ENCODE peak calls at places on chromosomes 11 and 22, in six cellular contexts. One of them, this sample, is unnamed.

GRCh38 chr11:7252683-7253213 is 1.0 kb downstream of the SYT9 start:
- DNase-seq in activated CD8-positive, alpha-beta T cell treated with anti-CD3 and anti-CD28 coated beads for 36 hours: no peak
- DNase-seq in GM06990: no peak
- DNase-seq in body of pancreas: no peak
- DNase-seq in SK-N-SH: no peak
- DNase-seq in fibroblast of mammary gland: no peak
- DNase-seq in this sample: peak; percentile 20

GRCh38 chr11:16412525-16413194 is 56.3 kb upstream of the SOX6 start:
- DNase-seq in fibroblast of mammary gland: no peak
- DNase-seq in body of pancreas: no peak
- DNase-seq in SK-N-SH: no peak
- DNase-seq in GM06990: peak; percentile 18
- DNase-seq in activated CD8-positive, alpha-beta T cell treated with anti-CD3 and anti-CD28 coated beads for 36 hours: no peak
- DNase-seq in this sample: peak; percentile 8

GRCh38 chr11:2995893-2996554 is 3.9 kb upstream of the NAP1L4 start:
- DNase-seq in activated CD8-positive, alpha-beta T cell treated with anti-CD3 and anti-CD28 coated beads for 36 hours: no peak
- DNase-seq in GM06990: no peak
- DNase-seq in fibroblast of mammary gland: no peak
- DNase-seq in SK-N-SH: no peak
- DNase-seq in body of pancreas: no peak
- DNase-seq in this sample: no peak

GRCh38 chr11:67006029-67006884 is 16.7 kb upstream of the SYT12 start:
- DNase-seq in GM06990: no peak
- DNase-seq in fibroblast of mammary gland: peak; percentile 52
- DNase-seq in SK-N-SH: peak; percentile 61
- DNase-seq in body of pancreas: peak; percentile 25
- DNase-seq in activated CD8-positive, alpha-beta T cell treated with anti-CD3 and anti-CD28 coated beads for 36 hours: peak; percentile 58
- DNase-seq in this sample: no peak

GRCh38 chr22:31691408-31691807 is 29.4 kb upstream of the PISD start:
- DNase-seq in fibroblast of mammary gland: no peak
- DNase-seq in body of pancreas: no peak
- DNase-seq in GM06990: no peak
- DNase-seq in activated CD8-positive, alpha-beta T cell treated with anti-CD3 and anti-CD28 coated beads for 36 hours: no peak
- DNase-seq in SK-N-SH: no peak
- DNase-seq in this sample: no peak

GRCh38 chr22:29348956-29349355 is 33.5 kb upstream of the RASL10A start:
- DNase-seq in activated CD8-positive, alpha-beta T cell treated with anti-CD3 and anti-CD28 coated beads for 36 hours: no peak
- DNase-seq in GM06990: no peak
- DNase-seq in fibroblast of mammary gland: no peak
- DNase-seq in body of pancreas: no peak
- DNase-seq in SK-N-SH: no peak
- DNase-seq in this sample: no peak

GRCh38 chr11:73323464-73323863 is 15.4 kb downstream of the ARHGEF17 start:
- DNase-seq in GM06990: no peak
- DNase-seq in fibroblast of mammary gland: peak; percentile 61
- DNase-seq in activated CD8-positive, alpha-beta T cell treated with anti-CD3 and anti-CD28 coated beads for 36 hours: no peak
- DNase-seq in SK-N-SH: peak; percentile 54
- DNase-seq in body of pancreas: peak; percentile 55
- DNase-seq in this sample: no peak

GRCh38 chr11:69373251-69373635 is 79.3 kb downstream of the MYEOV start:
- DNase-seq in body of pancreas: no peak
- DNase-seq in fibroblast of mammary gland: no peak
- DNase-seq in GM06990: no peak
- DNase-seq in SK-N-SH: no peak
- DNase-seq in activated CD8-positive, alpha-beta T cell treated with anti-CD3 and anti-CD28 coated beads for 36 hours: no peak
- DNase-seq in this sample: no peak

GRCh38 chr11:86486261-86487030 is 111.8 kb downstream of the CCDC81 start:
- DNase-seq in body of pancreas: no peak
- DNase-seq in fibroblast of mammary gland: no peak
- DNase-seq in activated CD8-positive, alpha-beta T cell treated with anti-CD3 and anti-CD28 coated beads for 36 hours: peak; percentile 23
- DNase-seq in GM06990: peak; percentile 18
- DNase-seq in SK-N-SH: no peak
- DNase-seq in this sample: no peak

GRCh38 chr11:2289859-2290258 is 11.9 kb downstream of the C11orf21 start:
- DNase-seq in fibroblast of mammary gland: no peak
- DNase-seq in SK-N-SH: no peak
- DNase-seq in GM06990: no peak
- DNase-seq in activated CD8-positive, alpha-beta T cell treated with anti-CD3 and anti-CD28 coated beads for 36 hours: no peak
- DNase-seq in body of pancreas: peak; percentile 0
- DNase-seq in this sample: no peak

GRCh38 chr11:34169664-34170063 is 64.2 kb downstream of the NAT10 start:
- DNase-seq in activated CD8-positive, alpha-beta T cell treated with anti-CD3 and anti-CD28 coated beads for 36 hours: no peak
- DNase-seq in fibroblast of mammary gland: no peak
- DNase-seq in body of pancreas: no peak
- DNase-seq in GM06990: no peak
- DNase-seq in SK-N-SH: no peak
- DNase-seq in this sample: no peak

GRCh38 chr22:32904044-32904443 is 102.5 kb downstream of the TIMP3 start:
- DNase-seq in GM06990: no peak
- DNase-seq in activated CD8-positive, alpha-beta T cell treated with anti-CD3 and anti-CD28 coated beads for 36 hours: peak; percentile 41
- DNase-seq in SK-N-SH: peak; percentile 60
- DNase-seq in body of pancreas: peak; percentile 22
- DNase-seq in fibroblast of mammary gland: peak; percentile 44
- DNase-seq in this sample: no peak

GRCh38 chr22:33600595-33600994 is 319.7 kb downstream of the LARGE1 start:
- DNase-seq in body of pancreas: no peak
- DNase-seq in fibroblast of mammary gland: no peak
- DNase-seq in activated CD8-positive, alpha-beta T cell treated with anti-CD3 and anti-CD28 coated beads for 36 hours: no peak
- DNase-seq in SK-N-SH: no peak
- DNase-seq in GM06990: no peak
- DNase-seq in this sample: no peak

GRCh38 chr11:34910817-34911216 is 5.4 kb downstream of the APIP start:
- DNase-seq in activated CD8-positive, alpha-beta T cell treated with anti-CD3 and anti-CD28 coated beads for 36 hours: no peak
- DNase-seq in fibroblast of mammary gland: no peak
- DNase-seq in GM06990: peak; percentile 14
- DNase-seq in SK-N-SH: no peak
- DNase-seq in body of pancreas: peak; percentile 11
- DNase-seq in this sample: no peak

GRCh38 chr11:33530824-33531223 is 169.8 kb downstream of the C11orf91 start:
- DNase-seq in activated CD8-positive, alpha-beta T cell treated with anti-CD3 and anti-CD28 coated beads for 36 hours: no peak
- DNase-seq in GM06990: no peak
- DNase-seq in body of pancreas: no peak
- DNase-seq in fibroblast of mammary gland: peak; percentile 87
- DNase-seq in SK-N-SH: no peak
- DNase-seq in this sample: no peak

GRCh38 chr11:73189723-73190556 is 28.1 kb upstream of the P2RY2 start:
- DNase-seq in fibroblast of mammary gland: no peak
- DNase-seq in activated CD8-positive, alpha-beta T cell treated with anti-CD3 and anti-CD28 coated beads for 36 hours: no peak
- DNase-seq in GM06990: no peak
- DNase-seq in SK-N-SH: no peak
- DNase-seq in body of pancreas: no peak
- DNase-seq in this sample: no peak

GRCh38 chr11:119880873-119881272 is 151.9 kb upstream of the NECTIN1 start:
- DNase-seq in GM06990: no peak
- DNase-seq in fibroblast of mammary gland: no peak
- DNase-seq in body of pancreas: no peak
- DNase-seq in activated CD8-positive, alpha-beta T cell treated with anti-CD3 and anti-CD28 coated beads for 36 hours: no peak
- DNase-seq in SK-N-SH: no peak
- DNase-seq in this sample: no peak

GRCh38 chr22:23062616-23063538 is 7.4 kb upstream of the GNAZ start:
- DNase-seq in activated CD8-positive, alpha-beta T cell treated with anti-CD3 and anti-CD28 coated beads for 36 hours: no peak
- DNase-seq in SK-N-SH: peak; percentile 5
- DNase-seq in GM06990: no peak
- DNase-seq in fibroblast of mammary gland: no peak
- DNase-seq in body of pancreas: no peak
- DNase-seq in this sample: peak; percentile 4

GRCh38 chr11:123268118-123268517 is 73.1 kb upstream of the CLMP start:
- DNase-seq in activated CD8-positive, alpha-beta T cell treated with anti-CD3 and anti-CD28 coated beads for 36 hours: no peak
- DNase-seq in body of pancreas: no peak
- DNase-seq in fibroblast of mammary gland: no peak
- DNase-seq in GM06990: no peak
- DNase-seq in SK-N-SH: no peak
- DNase-seq in this sample: no peak

GRCh38 chr11:46356911-46357482 is 9.7 kb downstream of the DGKZ start:
- DNase-seq in body of pancreas: no peak
- DNase-seq in activated CD8-positive, alpha-beta T cell treated with anti-CD3 and anti-CD28 coated beads for 36 hours: no peak
- DNase-seq in GM06990: no peak
- DNase-seq in fibroblast of mammary gland: peak; percentile 81
- DNase-seq in SK-N-SH: no peak
- DNase-seq in this sample: no peak

GRCh38 chr11:122833133-122833470 is 5.2 kb upstream of the CRTAM start:
- DNase-seq in body of pancreas: no peak
- DNase-seq in fibroblast of mammary gland: no peak
- DNase-seq in activated CD8-positive, alpha-beta T cell treated with anti-CD3 and anti-CD28 coated beads for 36 hours: no peak
- DNase-seq in SK-N-SH: no peak
- DNase-seq in GM06990: no peak
- DNase-seq in this sample: no peak

GRCh38 chr11:43687120-43687791 is 6.7 kb downstream of the HSD17B12 start:
- DNase-seq in GM06990: no peak
- DNase-seq in body of pancreas: no peak
- DNase-seq in fibroblast of mammary gland: peak; percentile 63
- DNase-seq in SK-N-SH: no peak
- DNase-seq in activated CD8-positive, alpha-beta T cell treated with anti-CD3 and anti-CD28 coated beads for 36 hours: no peak
- DNase-seq in this sample: no peak

GRCh38 chr11:64096835-64097234 is 61.1 kb downstream of the FLRT1 start:
- DNase-seq in GM06990: no peak
- DNase-seq in activated CD8-positive, alpha-beta T cell treated with anti-CD3 and anti-CD28 coated beads for 36 hours: no peak
- DNase-seq in fibroblast of mammary gland: no peak
- DNase-seq in SK-N-SH: no peak
- DNase-seq in body of pancreas: no peak
- DNase-seq in this sample: no peak

GRCh38 chr11:93131709-93132108 is 66.1 kb downstream of the SLC36A4 start:
- DNase-seq in body of pancreas: no peak
- DNase-seq in GM06990: no peak
- DNase-seq in fibroblast of mammary gland: no peak
- DNase-seq in SK-N-SH: no peak
- DNase-seq in activated CD8-positive, alpha-beta T cell treated with anti-CD3 and anti-CD28 coated beads for 36 hours: no peak
- DNase-seq in this sample: no peak
- TF ChIP-seq CTCF in body of pancreas: no peak
- TF ChIP-seq CTCF in GM06990: no peak
- TF ChIP-seq CTCF in fibroblast of mammary gland: peak; percentile 4
- TF ChIP-seq CTCF in SK-N-SH: no peak
- TF ChIP-seq CTCF in activated CD8-positive, alpha-beta T cell treated with anti-CD3 and anti-CD28 coated beads for 36 hours: no peak
- TF ChIP-seq CTCF in this sample: peak; percentile 12

GRCh38 chr22:42967933-42968332 is 47.0 kb downstream of the PACSIN2 start:
- DNase-seq in GM06990: no peak
- DNase-seq in SK-N-SH: no peak
- DNase-seq in fibroblast of mammary gland: peak; percentile 69
- DNase-seq in activated CD8-positive, alpha-beta T cell treated with anti-CD3 and anti-CD28 coated beads for 36 hours: no peak
- DNase-seq in body of pancreas: peak; percentile 63
- DNase-seq in this sample: no peak
- TF ChIP-seq CTCF in GM06990: no peak
- TF ChIP-seq CTCF in SK-N-SH: no peak
- TF ChIP-seq CTCF in fibroblast of mammary gland: peak; percentile 36
- TF ChIP-seq CTCF in activated CD8-positive, alpha-beta T cell treated with anti-CD3 and anti-CD28 coated beads for 36 hours: no peak
- TF ChIP-seq CTCF in body of pancreas: no peak
- TF ChIP-seq CTCF in this sample: peak; percentile 71

GRCh38 chr11:128724891-128725611 is 31.2 kb downstream of the FLI1 start:
- DNase-seq in activated CD8-positive, alpha-beta T cell treated with anti-CD3 and anti-CD28 coated beads for 36 hours: no peak
- DNase-seq in fibroblast of mammary gland: no peak
- DNase-seq in body of pancreas: no peak
- DNase-seq in SK-N-SH: no peak
- DNase-seq in GM06990: no peak
- DNase-seq in this sample: no peak
- TF ChIP-seq CTCF in activated CD8-positive, alpha-beta T cell treated with anti-CD3 and anti-CD28 coated beads for 36 hours: no peak
- TF ChIP-seq CTCF in fibroblast of mammary gland: no peak
- TF ChIP-seq CTCF in body of pancreas: no peak
- TF ChIP-seq CTCF in SK-N-SH: no peak
- TF ChIP-seq CTCF in GM06990: no peak
- TF ChIP-seq CTCF in this sample: no peak

DNA sequence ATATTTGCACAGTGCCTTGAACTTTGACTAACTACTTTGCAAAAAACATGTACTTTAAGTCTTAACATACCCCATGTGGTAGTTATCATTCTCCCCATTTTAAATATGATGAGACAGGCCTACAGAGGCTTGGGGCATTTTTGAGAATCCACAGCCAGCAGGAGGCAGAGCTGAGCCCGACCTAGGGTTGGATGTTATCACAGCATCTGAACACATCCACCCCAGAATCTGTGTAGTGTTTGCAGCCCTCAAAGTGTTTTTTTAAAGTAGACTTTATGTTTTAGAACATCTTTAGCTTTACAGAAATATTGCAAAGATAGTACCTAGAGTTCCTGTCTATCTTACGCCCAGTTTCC is 17.6 kb downstream of the OTOG start:
- DNase-seq in fibroblast of mammary gland: no peak
- DNase-seq in body of pancreas: no peak
- DNase-seq in activated CD8-positive, alpha-beta T cell treated with anti-CD3 and anti-CD28 coated beads for 36 hours: peak; percentile 22
- DNase-seq in GM06990: no peak
- DNase-seq in SK-N-SH: no peak
- DNase-seq in this sample: no peak
- TF ChIP-seq CTCF in fibroblast of mammary gland: peak; percentile 39
- TF ChIP-seq CTCF in body of pancreas: no peak
- TF ChIP-seq CTCF in activated CD8-positive, alpha-beta T cell treated with anti-CD3 and anti-CD28 coated beads for 36 hours: peak; percentile 44
- TF ChIP-seq CTCF in GM06990: peak; percentile 52
- TF ChIP-seq CTCF in SK-N-SH: peak; percentile 38
- TF ChIP-seq CTCF in this sample: no peak

DNA sequence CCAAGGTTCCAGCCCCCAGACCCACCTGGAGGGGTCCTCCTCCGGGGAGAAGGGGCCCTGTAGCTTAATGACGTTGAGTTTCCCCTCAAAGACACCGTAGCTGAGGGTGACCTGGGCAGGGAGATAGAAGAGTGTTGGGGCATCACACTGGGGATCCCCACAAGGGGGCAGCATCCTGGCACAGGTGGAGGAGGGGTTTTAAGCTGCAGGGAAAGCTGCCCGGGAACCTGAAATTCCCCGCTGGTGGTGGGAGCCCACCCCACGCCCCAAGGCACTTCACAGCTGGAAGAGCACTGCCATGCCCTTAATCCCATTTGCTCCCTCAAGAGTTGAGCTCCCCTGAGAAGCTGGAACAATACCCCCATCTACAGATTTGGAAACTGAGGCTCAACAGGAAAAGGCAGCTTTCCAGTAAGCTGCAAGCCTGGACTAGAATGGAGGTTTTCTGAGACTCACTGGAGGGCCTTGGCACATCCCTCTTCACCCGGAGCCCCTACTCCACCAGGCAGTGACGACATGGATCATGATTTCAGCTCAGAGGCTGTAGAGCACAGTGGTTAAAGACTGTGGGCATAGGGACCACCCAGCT is 13.7 kb downstream of the MFNG start:
- DNase-seq in activated CD8-positive, alpha-beta T cell treated with anti-CD3 and anti-CD28 coated beads for 36 hours: peak; percentile 48
- DNase-seq in body of pancreas: peak; percentile 47
- DNase-seq in SK-N-SH: peak; percentile 75
- DNase-seq in fibroblast of mammary gland: peak; percentile 38
- DNase-seq in GM06990: no peak
- DNase-seq in this sample: peak; percentile 55
- TF ChIP-seq CTCF in activated CD8-positive, alpha-beta T cell treated with anti-CD3 and anti-CD28 coated beads for 36 hours: peak; percentile 70
- TF ChIP-seq CTCF in body of pancreas: peak; percentile 49
- TF ChIP-seq CTCF in SK-N-SH: peak; percentile 63
- TF ChIP-seq CTCF in fibroblast of mammary gland: peak; percentile 60
- TF ChIP-seq CTCF in GM06990: peak; percentile 71
- TF ChIP-seq CTCF in this sample: peak; percentile 38

DNA sequence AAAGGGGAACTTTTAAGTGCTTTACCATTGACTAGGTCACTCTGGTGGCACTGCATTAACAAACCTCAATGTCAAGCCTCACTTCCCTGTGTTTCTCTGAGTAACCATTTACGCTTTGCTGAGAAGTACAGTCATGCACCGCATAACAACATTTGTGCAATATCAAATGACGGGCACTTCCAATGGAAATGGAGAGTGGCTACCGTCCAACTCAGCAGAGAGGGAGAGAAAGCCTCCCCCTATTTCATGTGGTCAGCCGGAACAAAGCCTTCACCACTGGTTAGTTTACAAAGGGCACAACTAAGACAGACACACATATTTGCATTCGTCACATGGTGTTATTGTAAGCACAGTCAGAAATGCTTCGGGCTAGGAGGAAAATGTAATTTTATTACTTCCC is 117.3 kb downstream of the RASSF10 start:
- DNase-seq in SK-N-SH: no peak
- DNase-seq in activated CD8-positive, alpha-beta T cell treated with anti-CD3 and anti-CD28 coated beads for 36 hours: no peak
- DNase-seq in GM06990: no peak
- DNase-seq in fibroblast of mammary gland: peak; percentile 48
- DNase-seq in body of pancreas: no peak
- DNase-seq in this sample: no peak
- TF ChIP-seq CTCF in SK-N-SH: no peak
- TF ChIP-seq CTCF in activated CD8-positive, alpha-beta T cell treated with anti-CD3 and anti-CD28 coated beads for 36 hours: no peak
- TF ChIP-seq CTCF in GM06990: no peak
- TF ChIP-seq CTCF in fibroblast of mammary gland: no peak
- TF ChIP-seq CTCF in body of pancreas: no peak
- TF ChIP-seq CTCF in this sample: no peak